ENCODE peak calls at places on chromosomes 6 and 20, in ten cellular contexts. I is heart left ventricle; A is B cell; W is CD8-positive, alpha-beta T cell; Z is AG09309; R is GM13976; G is foreskin fibroblast; J is left ventricle myocardium inferior; Y is dorsolateral prefrontal cortex; E is tibial artery. K is an unnamed sample.

GRCh38 chr20:35662541-35662940 is 2.2 kb downstream of the CPNE1 start:
- DNase-seq in I (no peak), A (no peak), W (no peak), Z (no peak), R (no peak), G (no peak), J (no peak), Y (no peak), E (no peak), K (no peak)

GRCh38 chr20:17172826-17173420 is 53.9 kb upstream of the PCSK2 start:
- DNase-seq in I (no peak), A (no peak), W (no peak), Z (no peak), R (no peak), G (no peak), J (no peak), Y (no peak), E (no peak), K (no peak)

GRCh38 chr20:4017051-4017702 is 1.8 kb upstream of the RNF24 start:
- DNase-seq in I (no peak), A (no peak), W (no peak), Z (no peak), R (no peak), G (no peak), J (no peak), Y (no peak), E (no peak), K (no peak)

GRCh38 chr6:34475167-34476047 is 9.5 kb downstream of the PACSIN1 start:
- DNase-seq in I (no peak), A (no peak), W (no peak), Z (no peak), R (no peak), G (no peak), J (no peak), Y (no peak), E (no peak), K (no peak)

GRCh38 chr6:33193619-33194018 is 1.4 kb upstream of the COL11A2 start:
- DNase-seq in I (no peak), A (no peak), W (no peak), Z (no peak), R (no peak), G (no peak), J (no peak), Y (no peak), E (no peak), K (no peak)

GRCh38 chr20:34541917-34542316 is 16.6 kb upstream of the MAP1LC3A start:
- DNase-seq in I (no peak), A (no peak), W (no peak), Z (no peak), R (no peak), G (no peak), J (no peak), Y (no peak), E (no peak), K (no peak)

GRCh38 chr6:132404736-132405135 is 3.5 kb upstream of the MOXD1 start:
- DNase-seq in I (no peak), A (no peak), W (no peak), Z (no peak), R (no peak), G (no peak), J (no peak), Y (no peak), E (no peak), K (peak; percentile 41)

GRCh38 chr20:41734506-41734945 is 116.3 kb upstream of the CHD6 start:
- DNase-seq in I (peak; percentile 17), A (no peak), W (peak; percentile 2), Z (no peak), R (peak; percentile 46), G (peak; percentile 57), J (no peak), Y (no peak), E (no peak), K (peak; percentile 57)

GRCh38 chr6:35081426-35081851 is 59.7 kb downstream of the TCP11 start:
- DNase-seq in I (peak; percentile 11), A (no peak), W (no peak), Z (no peak), R (no peak), G (no peak), J (no peak), Y (peak; percentile 33), E (peak; percentile 64), K (no peak)

GRCh38 chr20:11585752-11586352 is 331.8 kb upstream of the BTBD3 start:
- DNase-seq in I (no peak), A (no peak), W (no peak), Z (no peak), R (no peak), G (peak; percentile 24), J (no peak), Y (no peak), E (no peak), K (peak; percentile 22)

GRCh38 chr6:3466488-3467219 is 9.8 kb upstream of the SLC22A23 start:
- DNase-seq in I (no peak), A (no peak), W (no peak), Z (no peak), R (no peak), G (no peak), J (no peak), Y (no peak), E (no peak), K (no peak)

DNA sequence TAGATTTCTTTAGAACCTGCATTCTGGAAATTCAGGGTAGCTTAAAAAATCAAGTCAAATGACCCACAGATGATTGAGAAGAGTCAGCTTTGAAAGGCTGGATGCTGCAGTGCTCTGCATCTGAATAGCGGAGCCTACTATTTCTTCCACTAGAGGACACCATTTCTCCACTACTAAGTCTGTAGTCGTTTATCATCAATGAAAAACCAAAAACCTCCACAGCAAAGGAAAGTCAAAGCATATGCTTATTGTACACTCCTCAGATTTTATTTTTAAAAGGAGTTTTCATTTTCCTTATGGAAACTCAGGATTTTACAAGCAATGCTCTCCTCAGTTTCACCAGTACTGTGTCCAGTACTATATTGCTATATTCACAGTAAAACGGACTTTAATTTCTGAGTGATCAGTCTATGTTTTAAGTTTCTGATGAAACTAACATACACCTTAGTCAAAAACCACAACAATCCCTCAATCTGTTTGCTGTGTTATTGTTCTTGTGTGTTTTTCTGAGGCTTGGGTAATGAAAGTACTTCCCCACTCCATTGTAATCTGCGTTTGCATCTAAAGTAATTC is 50.5 kb upstream of the ENPP5 start:
- DNase-seq in I (no peak), A (no peak), W (no peak), Z (peak; percentile 18), R (peak; percentile 42), G (peak; percentile 64), J (no peak), Y (no peak), E (no peak), K (peak; percentile 47)
- TF ChIP-seq CTCF in I (peak; percentile 77), A (peak; percentile 87), W (peak; percentile 41), Z (peak; percentile 90), R (peak; percentile 69), G (peak; percentile 90), J (peak; percentile 92), Y (peak; percentile 90), E (peak; percentile 82), K (peak; percentile 65)

DNA sequence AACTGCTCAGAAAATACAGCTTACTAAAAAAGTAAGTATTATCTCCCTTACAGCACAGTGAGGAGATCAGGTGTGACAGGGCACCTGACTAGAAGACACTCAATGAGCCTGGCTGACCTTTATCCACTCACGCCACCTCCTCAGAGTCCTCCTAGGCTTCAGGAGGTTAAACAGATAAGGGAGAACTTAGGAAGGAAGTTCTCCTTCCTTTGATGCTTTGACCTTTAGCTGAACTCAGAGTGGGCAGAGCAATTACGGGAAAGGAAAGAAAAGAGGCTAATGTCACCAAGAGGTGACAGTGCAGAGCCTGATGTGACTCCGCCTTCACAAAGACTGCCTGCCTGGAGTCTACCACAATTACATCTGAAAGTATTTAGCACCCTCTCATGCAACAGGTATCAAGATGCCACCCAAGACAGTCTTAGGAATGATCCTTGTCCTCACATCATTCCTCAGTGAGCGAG is 36.7 kb downstream of the MAN1A1 start:
- DNase-seq in I (no peak), A (no peak), W (no peak), Z (no peak), R (no peak), G (no peak), J (no peak), Y (no peak), E (no peak), K (no peak)
- TF ChIP-seq CTCF in I (no peak), A (no peak), W (no peak), Z (no peak), R (no peak), G (no peak), J (no peak), Y (no peak), E (no peak), K (no peak)

GRCh38 chr6:158027590-158028285 is 46.1 kb downstream of the SYNJ2 start:
- DNase-seq in I (no peak), A (no peak), W (no peak), Z (no peak), R (no peak), G (no peak), J (peak; percentile 20), Y (peak; percentile 53), E (peak; percentile 67), K (no peak)

GRCh38 chr6:158026901-158027589 is 45.4 kb downstream of the SYNJ2 start:
- DNase-seq in I (no peak), A (peak; percentile 55), W (no peak), Z (no peak), R (peak; percentile 48), G (no peak), J (no peak), Y (peak; percentile 48), E (peak; percentile 62), K (no peak)

GRCh38 chr6:158028876-158029275 is 47.2 kb downstream of the SYNJ2 start:
- DNase-seq in I (no peak), A (no peak), W (no peak), Z (no peak), R (no peak), G (no peak), J (peak; percentile 13), Y (peak; percentile 38), E (peak; percentile 44), K (no peak)

GRCh38 chr6:158029668-158030230 is 48.1 kb downstream of the SYNJ2 start:
- DNase-seq in I (no peak), A (no peak), W (no peak), Z (no peak), R (no peak), G (no peak), J (peak; percentile 6), Y (peak; percentile 26), E (peak; percentile 48), K (no peak)

GRCh38 chr6:158028421-158028820 is 46.8 kb downstream of the SYNJ2 start:
- DNase-seq in I (no peak), A (no peak), W (no peak), Z (no peak), R (no peak), G (no peak), J (peak; percentile 19), Y (peak; percentile 35), E (peak; percentile 60), K (no peak)
- TF ChIP-seq CTCF in I (no peak), A (no peak), W (no peak), Z (no peak), R (no peak), G (no peak), J (no peak), Y (no peak), E (no peak), K (no peak)

DNA sequence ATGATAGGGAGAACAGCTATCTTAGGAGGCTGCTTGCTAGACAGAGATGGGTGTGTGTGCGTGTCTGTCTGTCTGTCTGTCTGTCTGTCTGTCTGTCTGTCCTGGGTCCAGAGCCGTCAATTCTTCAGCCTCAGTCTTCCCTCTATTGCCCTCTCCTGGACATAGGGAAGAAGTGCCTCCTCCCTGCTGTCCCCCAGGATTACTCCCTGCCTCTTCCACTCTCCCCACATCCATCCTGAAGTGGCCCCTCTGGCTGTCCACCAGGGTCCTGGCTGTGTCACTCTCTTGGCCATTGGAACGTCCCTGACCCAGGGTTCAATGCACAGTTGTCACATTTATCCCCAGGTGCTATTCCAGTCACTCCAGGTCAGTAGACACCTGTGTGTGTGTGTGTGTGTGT is 10.2 kb downstream of the TREML2 start:
- DNase-seq in I (no peak), A (no peak), W (no peak), Z (no peak), R (no peak), G (no peak), J (no peak), Y (no peak), E (no peak), K (no peak)
- TF ChIP-seq CTCF in I (no peak), A (no peak), W (no peak), Z (no peak), R (no peak), G (no peak), J (no peak), Y (no peak), E (no peak), K (no peak)

K was measured in MCF 10A.